ENCODE peak calls at places on chromosomes 11 and 22, in four cellular contexts. One of them, this sample, is unnamed. For H3K27me3, the result is how much of the 10 kb centered on the place peaks cover.

GRCh38 chr22:40199223-40199622 is 21.5 kb downstream of the TNRC6B start:
- DNase-seq in PC-3: no peak
- DNase-seq in fibroblast of lung: no peak
- DNase-seq in astrocyte: no peak
- DNase-seq in this sample: no peak

GRCh38 chr11:6572215-6572614 is 31.2 kb downstream of the RRP8 start:
- DNase-seq in PC-3: peak
- DNase-seq in fibroblast of lung: peak
- DNase-seq in astrocyte: peak
- DNase-seq in this sample: peak

GRCh38 chr11:70420008-70420464 is 21.7 kb downstream of the CTTN start:
- DNase-seq in fibroblast of lung: peak
- DNase-seq in astrocyte: peak
- DNase-seq in PC-3: peak
- DNase-seq in this sample: no peak

GRCh38 chr11:68159665-68160064 is 38.5 kb upstream of the CHKA start:
- DNase-seq in PC-3: no peak
- DNase-seq in fibroblast of lung: no peak
- DNase-seq in astrocyte: no peak
- DNase-seq in this sample: no peak

GRCh38 chr22:27133951-27134664 is 476.7 kb downstream of the MIAT start:
- DNase-seq in PC-3: peak
- DNase-seq in astrocyte: peak
- DNase-seq in fibroblast of lung: peak
- DNase-seq in this sample: peak

GRCh38 chr11:12473366-12473765 is 96.0 kb downstream of the PARVA start:
- DNase-seq in astrocyte: no peak
- DNase-seq in fibroblast of lung: no peak
- DNase-seq in PC-3: no peak
- DNase-seq in this sample: no peak

GRCh38 chr11:131760191-131760951 is 390.0 kb downstream of the NTM start:
- DNase-seq in PC-3: no peak
- DNase-seq in astrocyte: peak
- DNase-seq in fibroblast of lung: peak
- DNase-seq in this sample: peak

GRCh38 chr11:79241842-79242241 is 199.0 kb downstream of the TENM4 start:
- DNase-seq in astrocyte: no peak
- DNase-seq in PC-3: no peak
- DNase-seq in fibroblast of lung: no peak
- DNase-seq in this sample: no peak

GRCh38 chr11:17352925-17353227 is 1.3 kb downstream of the NCR3LG1 start:
- DNase-seq in fibroblast of lung: peak
- DNase-seq in PC-3: peak
- DNase-seq in astrocyte: no peak
- DNase-seq in this sample: peak

GRCh38 chr22:33248927-33249326 is 190.7 kb upstream of the SYN3 start:
- DNase-seq in PC-3: no peak
- DNase-seq in fibroblast of lung: no peak
- DNase-seq in astrocyte: no peak
- DNase-seq in this sample: no peak

GRCh38 chr11:57527056-57527631 is 3.4 kb downstream of the TIMM10 start:
- DNase-seq in PC-3: peak
- DNase-seq in fibroblast of lung: peak
- DNase-seq in astrocyte: peak
- DNase-seq in this sample: peak

GRCh38 chr11:118791015-118791960 is at the start of gene DDX6:
- DNase-seq in astrocyte: peak
- DNase-seq in fibroblast of lung: peak
- DNase-seq in PC-3: peak
- DNase-seq in this sample: peak

GRCh38 chr22:33875316-33875715 is 45.0 kb downstream of the LARGE1 start:
- DNase-seq in PC-3: no peak
- DNase-seq in astrocyte: no peak
- DNase-seq in fibroblast of lung: no peak
- DNase-seq in this sample: no peak

GRCh38 chr11:82873919-82874333 is 26.3 kb downstream of the PRCP start:
- DNase-seq in astrocyte: no peak
- DNase-seq in PC-3: no peak
- DNase-seq in fibroblast of lung: no peak
- DNase-seq in this sample: no peak

GRCh38 chr11:121426476-121427454 is 25.3 kb upstream of the SORL1 start:
- DNase-seq in PC-3: peak
- DNase-seq in astrocyte: no peak
- DNase-seq in fibroblast of lung: no peak
- DNase-seq in this sample: peak

GRCh38 chr11:118294053-118294452 is 10.5 kb upstream of the CD3E start:
- DNase-seq in PC-3: no peak
- DNase-seq in astrocyte: no peak
- DNase-seq in fibroblast of lung: no peak
- DNase-seq in this sample: no peak

GRCh38 chr11:43558556-43559127 is 121.9 kb upstream of the HSD17B12 start:
- DNase-seq in fibroblast of lung: no peak
- DNase-seq in astrocyte: no peak
- DNase-seq in PC-3: no peak
- DNase-seq in this sample: no peak

GRCh38 chr11:64321533-64321932 is 3.6 kb downstream of the PRDX5 start:
- DNase-seq in astrocyte: peak
- DNase-seq in PC-3: peak
- DNase-seq in fibroblast of lung: peak
- DNase-seq in this sample: no peak

GRCh38 chr22:37243402-37244113 is 511 bp downstream of the RAC2 start:
- DNase-seq in PC-3: no peak
- DNase-seq in fibroblast of lung: no peak
- DNase-seq in astrocyte: no peak
- DNase-seq in this sample: no peak

GRCh38 chr22:41992496-41992895 is 6.1 kb upstream of the WBP2NL start:
- DNase-seq in PC-3: no peak
- DNase-seq in fibroblast of lung: no peak
- DNase-seq in astrocyte: no peak
- DNase-seq in this sample: no peak
- TF ChIP-seq EZH2 in PC-3: no peak
- TF ChIP-seq EZH2 in fibroblast of lung: no peak
- TF ChIP-seq EZH2 in astrocyte: no peak
- TF ChIP-seq EZH2 in this sample: no peak

GRCh38 chr22:43213962-43214361 is 27.0 kb upstream of the TTLL12 start:
- DNase-seq in astrocyte: no peak
- DNase-seq in PC-3: no peak
- DNase-seq in fibroblast of lung: no peak
- DNase-seq in this sample: no peak

GRCh38 chr22:43213066-43213465 is 26.1 kb upstream of the TTLL12 start:
- DNase-seq in astrocyte: no peak
- DNase-seq in PC-3: no peak
- DNase-seq in fibroblast of lung: no peak
- DNase-seq in this sample: no peak

GRCh38 chr22:43217285-43218030 is 30.5 kb upstream of the TTLL12 start:
- DNase-seq in astrocyte: no peak
- DNase-seq in fibroblast of lung: no peak
- DNase-seq in PC-3: no peak
- DNase-seq in this sample: no peak

GRCh38 chr22:43218786-43219185 is 31.9 kb upstream of the TTLL12 start:
- DNase-seq in astrocyte: no peak
- DNase-seq in PC-3: peak
- DNase-seq in fibroblast of lung: no peak
- DNase-seq in this sample: no peak

GRCh38 chr22:43216738-43217137 is 29.8 kb upstream of the TTLL12 start:
- DNase-seq in PC-3: no peak
- DNase-seq in astrocyte: no peak
- DNase-seq in fibroblast of lung: no peak
- DNase-seq in this sample: no peak
- H3K9ac ChIP-seq in PC-3: no peak
- H3K9ac ChIP-seq in astrocyte: no peak
- H3K9ac ChIP-seq in fibroblast of lung: no peak
- H3K9ac ChIP-seq in this sample: no peak

DNA sequence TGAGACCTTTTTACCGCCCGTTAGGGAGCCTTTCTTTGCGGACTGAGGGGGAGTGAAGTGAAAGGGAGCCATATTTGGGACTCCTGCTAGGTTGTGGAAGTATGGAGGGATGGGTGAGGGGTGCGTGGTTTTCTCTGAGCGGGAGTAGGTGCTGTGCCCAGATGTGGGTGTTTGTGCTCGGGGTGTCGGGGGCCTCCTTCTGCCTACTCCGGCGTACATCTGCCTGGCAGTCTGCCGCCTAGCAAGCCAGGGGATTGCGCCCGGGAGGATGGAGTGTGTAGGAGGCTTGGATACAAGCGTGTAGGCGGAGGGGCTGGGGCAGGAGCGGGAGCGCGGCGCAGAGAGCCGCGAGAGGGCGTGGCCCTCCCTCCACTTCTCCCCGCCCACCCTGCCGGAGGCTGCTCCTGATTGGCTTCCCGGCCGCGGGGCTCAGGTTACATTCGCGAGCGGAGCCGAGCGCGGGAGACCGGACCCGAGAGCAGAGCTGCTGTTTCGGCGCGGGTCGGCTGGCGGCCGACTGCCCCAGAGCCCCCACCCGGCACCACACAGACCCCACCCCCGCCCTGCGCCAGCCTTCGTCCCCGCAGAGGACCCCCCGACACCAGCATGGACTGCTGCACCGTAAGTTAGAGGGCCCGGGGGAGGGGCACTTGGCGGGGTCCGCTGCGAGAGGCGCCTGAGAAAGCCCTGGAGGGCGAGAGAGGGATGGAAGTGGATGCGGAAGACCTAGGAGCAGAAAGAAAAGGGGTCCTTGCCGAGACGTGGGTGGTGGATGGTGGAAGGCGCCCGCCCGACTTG is at the start of gene NRGN:
- DNase-seq in fibroblast of lung: peak
- DNase-seq in PC-3: peak
- DNase-seq in astrocyte: peak
- DNase-seq in this sample: peak
- H3K27me3 ChIP-seq in fibroblast of lung: under half
- H3K27me3 ChIP-seq in PC-3: under half
- H3K27me3 ChIP-seq in astrocyte: under half
- H3K27me3 ChIP-seq in this sample: under half

GRCh38 chr22:49180683-49181024 is 647.0 kb downstream of the BRD1 start:
- DNase-seq in fibroblast of lung: no peak
- DNase-seq in PC-3: no peak
- DNase-seq in astrocyte: no peak
- DNase-seq in this sample: no peak
- TF ChIP-seq EZH2 in fibroblast of lung: no peak
- TF ChIP-seq EZH2 in PC-3: no peak
- TF ChIP-seq EZH2 in astrocyte: no peak
- TF ChIP-seq EZH2 in this sample: no peak

DNA sequence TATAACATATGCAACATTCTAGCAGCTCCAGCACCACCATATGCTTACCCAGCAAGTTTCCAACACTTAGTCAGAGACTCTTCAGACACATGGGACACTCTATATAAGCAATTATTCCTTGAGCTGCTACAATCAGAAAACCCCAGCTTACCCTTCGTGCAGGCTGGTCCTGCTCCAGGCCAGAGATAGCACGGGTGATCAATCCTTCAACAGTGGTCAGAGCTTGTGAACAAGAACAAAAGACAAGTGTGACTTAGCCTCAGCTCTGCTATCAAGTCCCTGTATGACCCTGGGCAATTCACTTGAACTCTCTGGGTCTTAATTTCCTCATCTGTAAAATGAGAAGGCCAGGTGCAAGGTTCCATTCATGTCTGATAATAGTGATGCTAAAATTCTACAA is 1.5 kb downstream of the ZPR1 start:
- DNase-seq in PC-3: no peak
- DNase-seq in astrocyte: no peak
- DNase-seq in fibroblast of lung: no peak
- DNase-seq in this sample: no peak
- H3K9ac ChIP-seq in PC-3: no peak
- H3K9ac ChIP-seq in astrocyte: no peak
- H3K9ac ChIP-seq in fibroblast of lung: no peak
- H3K9ac ChIP-seq in this sample: peak

GRCh38 chr11:114062272-114062671 is 2.8 kb downstream of the ZBTB16 start:
- DNase-seq in astrocyte: no peak
- DNase-seq in PC-3: no peak
- DNase-seq in fibroblast of lung: no peak
- DNase-seq in this sample: no peak
- H3K27me3 ChIP-seq in astrocyte: under half
- H3K27me3 ChIP-seq in PC-3: half or more
- H3K27me3 ChIP-seq in fibroblast of lung: under half
- H3K27me3 ChIP-seq in this sample: under half